ENCODE peak calls at places on chromosomes 13 and 19, in four cellular contexts. B is MM.1S, I is thoracic aorta, G is IMR-90. Y is an unnamed sample.

GRCh38 chr19:8512115-8512967 is 1.6 kb downstream of the ZNF414 start:
- DNase-seq in B (no peak), I (no peak), G (no peak), Y (peak)

GRCh38 chr19:37928527-37929286 is 21.7 kb downstream of the SIPA1L3 start:
- DNase-seq in B (no peak), I (no peak), G (no peak), Y (no peak)

GRCh38 chr13:111937763-111938375 is 129.1 kb upstream of the SOX1 start:
- DNase-seq in B (no peak), I (no peak), G (no peak), Y (no peak)

GRCh38 chr13:83453723-83454122 is 428.6 kb downstream of the SLITRK1 start:
- DNase-seq in B (no peak), I (no peak), G (no peak), Y (no peak)

GRCh38 chr13:99979453-99980200 is 2.0 kb upstream of the ZIC2 start:
- DNase-seq in B (no peak), I (no peak), G (no peak), Y (no peak)

GRCh38 chr13:28489536-28489935 is 5.4 kb downstream of the FLT1 start:
- DNase-seq in B (no peak), I (no peak), G (peak), Y (peak)

GRCh38 chr19:5595129-5595528 is 27.4 kb upstream of the TINCR start:
- DNase-seq in B (no peak), I (no peak), G (no peak), Y (peak)

GRCh38 chr19:12930002-12930645 is 3.4 kb downstream of the FARSA start:
- DNase-seq in B (no peak), I (no peak), G (no peak), Y (no peak)

GRCh38 chr13:41577437-41577836 is 120.1 kb downstream of the RGCC start:
- DNase-seq in B (peak), I (no peak), G (peak), Y (no peak)

GRCh38 chr19:39918183-39918651 is 16.2 kb downstream of the FCGBP start:
- DNase-seq in B (no peak), I (no peak), G (no peak), Y (no peak)

GRCh38 chr13:101875717-101876393 is 423.4 kb downstream of the ITGBL1 start:
- DNase-seq in B (no peak), I (no peak), G (peak), Y (no peak)

GRCh38 chr13:19791953-19792537 is 9.3 kb upstream of the PSPC1 start:
- DNase-seq in B (no peak), I (no peak), G (no peak), Y (no peak)

GRCh38 chr13:32454886-32455593 is 27.1 kb upstream of the N4BP2L1 start:
- DNase-seq in B (no peak), I (no peak), G (no peak), Y (no peak)

GRCh38 chr19:39497850-39498261 is 891 bp upstream of the DLL3 start:
- DNase-seq in B (peak), I (no peak), G (peak), Y (no peak)

GRCh38 chr13:91346848-91347211 is 657 bp upstream of the MIR17HG start:
- DNase-seq in B (peak), I (no peak), G (no peak), Y (no peak)

GRCh38 chr19:55319786-55320185 is 5.4 kb downstream of the TMEM150B start:
- DNase-seq in B (no peak), I (no peak), G (peak), Y (no peak)

GRCh38 chr13:85108356-85108755 is 690.9 kb downstream of the SLITRK6 start:
- DNase-seq in B (no peak), I (no peak), G (no peak), Y (no peak)

GRCh38 chr13:65499251-65499650 is 1730.9 kb downstream of the PCDH9 start:
- DNase-seq in B (no peak), I (no peak), G (no peak), Y (no peak)

GRCh38 chr13:45932611-45933182 is 81.1 kb upstream of the SIAH3 start:
- DNase-seq in B (no peak), I (no peak), G (no peak), Y (no peak)

GRCh38 chr19:42658148-42658547 is 63.4 kb upstream of the CEACAM8 start:
- DNase-seq in B (no peak), I (no peak), G (peak), Y (no peak)

DNA sequence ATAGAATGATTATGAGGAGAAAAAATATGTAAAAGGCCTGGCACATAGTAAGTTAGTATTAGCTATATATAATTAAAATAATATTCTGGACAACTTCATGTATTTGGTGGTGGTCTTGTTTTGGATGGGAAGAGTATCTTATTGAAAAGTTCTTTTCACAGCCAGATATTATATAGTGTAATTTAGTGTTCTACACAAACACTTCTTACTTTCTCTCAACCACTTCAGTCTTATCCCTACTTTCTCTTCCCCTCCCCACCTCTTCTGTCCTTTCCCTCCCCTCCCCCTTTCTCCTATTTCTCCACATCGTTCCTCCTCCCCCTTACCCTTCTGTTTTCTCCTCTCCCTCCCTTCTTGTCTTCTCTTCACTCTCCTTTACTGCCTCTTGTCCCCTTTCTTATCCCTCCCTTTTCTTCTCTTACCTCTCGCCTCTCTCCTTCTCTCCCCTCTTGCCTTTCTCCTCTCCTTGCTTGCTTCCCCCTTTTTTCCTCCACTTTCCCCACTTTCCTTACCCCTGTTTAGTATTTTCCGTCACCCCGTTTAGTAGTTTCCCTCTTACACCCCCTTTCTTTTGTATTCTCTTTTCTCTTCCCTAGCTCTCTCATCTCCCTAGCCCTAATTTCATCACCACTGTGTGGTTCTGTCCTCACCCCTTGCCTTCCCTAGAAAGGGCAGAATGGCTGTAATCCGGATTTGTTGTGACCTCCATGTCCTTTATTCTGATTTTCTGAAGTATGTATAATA is 107.2 kb upstream of the MLNR start:
- DNase-seq in B (no peak), I (no peak), G (peak), Y (no peak)
- H3K4me3 ChIP-seq in B (no peak), I (no peak), G (no peak), Y (no peak)

GRCh38 chr13:35163674-35164073 is 221.6 kb downstream of the NBEA start:
- DNase-seq in B (peak), I (no peak), G (no peak), Y (no peak)

GRCh38 chr13:35160921-35161320 is 218.9 kb downstream of the NBEA start:
- DNase-seq in B (no peak), I (no peak), G (no peak), Y (no peak)

GRCh38 chr13:35164324-35164932 is 222.4 kb downstream of the NBEA start:
- DNase-seq in B (peak), I (no peak), G (peak), Y (peak)

GRCh38 chr13:35165205-35165604 is 223.1 kb downstream of the NBEA start:
- DNase-seq in B (no peak), I (no peak), G (no peak), Y (no peak)

GRCh38 chr13:35162420-35162819 is 220.3 kb downstream of the NBEA start:
- DNase-seq in B (no peak), I (no peak), G (no peak), Y (no peak)
- H3K4me3 ChIP-seq in B (no peak), I (peak), G (no peak), Y (no peak)

GRCh38 chr19:44905437-44906160 is at the start of gene APOE:
- DNase-seq in B (no peak), I (no peak), G (no peak), Y (no peak)
- H3K4me3 ChIP-seq in B (no peak), I (peak), G (peak), Y (no peak)

GRCh38 chr19:30670562-30671513 is 298.7 kb downstream of the ZNF536 start:
- DNase-seq in B (no peak), I (no peak), G (no peak), Y (no peak)

GRCh38 chr19:30667746-30668145 is 295.6 kb downstream of the ZNF536 start:
- DNase-seq in B (no peak), I (no peak), G (no peak), Y (no peak)

GRCh38 chr19:30670011-30670329 is 297.8 kb downstream of the ZNF536 start:
- DNase-seq in B (no peak), I (no peak), G (no peak), Y (no peak)

GRCh38 chr19:30668521-30669155 is 296.5 kb downstream of the ZNF536 start:
- DNase-seq in B (no peak), I (no peak), G (no peak), Y (no peak)

GRCh38 chr19:30669329-30670010 is 297.3 kb downstream of the ZNF536 start:
- DNase-seq in B (peak), I (no peak), G (peak), Y (no peak)
- H3K4me3 ChIP-seq in B (no peak), I (no peak), G (no peak), Y (no peak)

DNA sequence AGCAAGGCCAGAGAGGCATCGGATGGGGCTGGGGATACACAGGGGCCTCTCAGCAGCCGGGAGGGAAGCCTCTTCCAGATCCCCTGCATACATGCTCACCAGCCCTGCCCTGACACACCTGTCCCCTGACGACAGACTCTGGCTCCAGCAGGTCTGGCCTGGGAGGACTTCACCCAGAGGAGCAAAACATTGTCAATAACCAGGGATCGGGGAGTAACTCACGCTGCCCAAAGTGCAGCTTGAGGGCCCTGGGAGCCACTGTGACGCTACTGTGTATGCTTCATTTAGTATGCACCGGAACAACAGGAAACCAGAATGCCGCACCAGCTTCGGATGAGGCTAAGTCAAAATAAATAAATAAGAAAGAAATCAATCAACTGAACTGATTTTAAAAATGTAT is 12.4 kb upstream of the CD22 start:
- DNase-seq in B (no peak), I (no peak), G (no peak), Y (no peak)
- H3K4me3 ChIP-seq in B (no peak), I (no peak), G (no peak), Y (no peak)

DNA sequence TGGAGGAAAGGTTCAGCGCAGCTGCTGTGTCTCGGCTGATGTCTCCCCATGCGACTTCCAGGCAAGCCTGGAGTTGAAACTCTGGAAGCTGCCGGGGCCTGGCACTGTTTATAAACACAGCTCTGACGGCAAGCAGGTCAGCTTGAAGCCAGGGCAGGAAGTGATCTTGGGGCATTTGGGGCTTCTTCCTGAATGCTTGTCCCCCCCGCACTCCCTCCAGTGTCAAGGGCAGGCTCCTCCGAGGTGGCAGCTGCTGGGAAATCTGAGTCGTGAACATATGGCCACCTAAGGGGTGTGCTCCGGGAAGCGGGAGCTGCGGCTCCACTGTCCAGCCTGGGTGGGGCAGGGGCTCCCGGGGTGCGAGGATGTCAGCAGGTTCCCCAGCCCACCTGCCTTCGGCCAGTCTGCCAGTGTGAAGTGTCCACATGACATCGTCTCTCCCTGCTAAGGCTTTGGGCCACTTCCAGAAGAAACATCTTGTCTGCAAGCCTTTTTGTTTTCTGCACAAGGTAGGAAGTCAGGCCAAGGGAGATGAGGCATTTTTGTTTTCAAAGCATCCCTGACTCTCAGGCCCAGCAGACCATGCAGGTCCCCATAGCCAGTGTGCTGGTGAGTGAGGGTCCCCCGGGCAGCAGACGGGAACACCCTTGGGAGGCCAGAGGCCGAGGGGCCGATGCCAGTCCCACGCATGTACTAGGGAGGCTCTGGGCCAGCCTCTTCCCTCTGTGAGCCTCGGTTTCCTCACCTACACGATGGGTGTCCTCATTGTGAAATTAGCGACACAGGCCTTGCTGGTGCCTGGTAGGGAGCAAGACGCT is 2.7 kb downstream of the PIAS4 start:
- DNase-seq in B (no peak), I (no peak), G (peak), Y (no peak)
- H3K4me3 ChIP-seq in B (no peak), I (no peak), G (no peak), Y (no peak)

DNA sequence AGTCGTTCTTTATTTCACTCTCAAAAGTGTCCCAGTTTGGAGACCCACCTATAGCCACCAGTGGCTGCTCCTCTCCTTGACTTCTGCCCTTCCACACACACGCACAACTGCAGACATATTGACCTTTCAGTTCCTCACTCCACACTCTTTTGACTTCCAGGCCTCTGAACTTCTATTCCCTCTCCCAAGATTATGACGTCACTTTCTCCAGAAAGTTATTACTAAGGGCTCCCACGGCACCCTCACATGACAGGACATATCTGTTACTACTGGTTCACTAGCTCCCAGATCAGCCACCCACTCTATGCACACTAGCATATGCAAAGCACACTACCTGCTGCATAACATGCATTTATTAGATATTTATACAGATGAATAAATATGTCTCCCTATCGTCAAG is 45.9 kb downstream of the XPO4 start:
- DNase-seq in B (no peak), I (no peak), G (no peak), Y (no peak)
- H3K4me3 ChIP-seq in B (no peak), I (no peak), G (no peak), Y (no peak)

GRCh38 chr19:50673118-50673517 is 23.9 kb downstream of the C19orf81 start:
- DNase-seq in B (no peak), I (no peak), G (no peak), Y (no peak)
- H3K4me3 ChIP-seq in B (no peak), I (no peak), G (no peak), Y (no peak)

Y was measured in Jurkat, Clone E6-1.